ENCODE peak calls at places on chromosomes 4 and X, in six cellular contexts. A is SW 1271, V is A549, U is fibroblast of lung, I is bronchial epithelial cell, P is fibroblast of mammary gland. C is an unnamed sample.

GRCh38 chr4:98345838-98346237 is 84.7 kb downstream of the RAP1GDS1 start:
- DNase-seq in I (no peak), A (no peak), U (no peak), P (no peak), V (no peak), C (no peak)

GRCh38 chr4:110032603-110033002 is 119.9 kb downstream of the EGF start:
- DNase-seq in P (peak), V (no peak), A (no peak), I (no peak), U (no peak), C (no peak)

GRCh38 chrX:112083624-112084326 is 1.2 kb upstream of the TRPC5 start:
- DNase-seq in U (no peak), P (no peak), I (no peak), A (no peak), V (no peak), C (peak)

GRCh38 chrX:17375361-17375630 is 296 bp downstream of the NHS start:
- DNase-seq in V (peak), A (no peak), U (no peak), I (no peak), P (no peak), C (no peak)

GRCh38 chrX:117743469-117744251 is 372.9 kb downstream of the KLHL13 start:
- DNase-seq in U (no peak), P (peak), V (no peak), A (no peak), I (peak), C (peak)

GRCh38 chr4:111618908-111619307 is 526.3 kb upstream of the FAM241A start:
- DNase-seq in V (no peak), A (no peak), I (no peak), U (no peak), P (peak), C (no peak)

GRCh38 chr4:48127882-48128394 is 6.1 kb downstream of the TXK start:
- DNase-seq in I (peak), U (peak), V (peak), A (peak), P (peak), C (peak)

GRCh38 chr4:111263836-111264235 is 641.0 kb upstream of the PITX2 start:
- DNase-seq in A (no peak), U (no peak), V (no peak), P (no peak), I (no peak), C (peak)

GRCh38 chr4:152408514-152409327 is 127.2 kb downstream of the FBXW7 start:
- DNase-seq in V (peak), A (no peak), U (peak), I (peak), P (peak), C (no peak)

GRCh38 chrX:143768976-143769375 is 48.4 kb upstream of the SPANXN2 start:
- DNase-seq in U (no peak), A (no peak), P (peak), I (peak), V (no peak), C (no peak)

GRCh38 chrX:435536-436122 is 48.9 kb upstream of the PPP2R3B start:
- DNase-seq in U (no peak), P (no peak), V (no peak), I (no peak), A (no peak), C (peak)

GRCh38 chrX:103063918-103064434 is at the start of gene BEX1:
- DNase-seq in V (no peak), A (no peak), U (peak), I (peak), P (peak), C (peak)

GRCh38 chr4:165210566-165210965 is 3.2 kb downstream of the KLHL2 start:
- DNase-seq in A (no peak), V (no peak), P (no peak), U (no peak), I (no peak), C (no peak)

C was measured in endodermal cell.